ENCODE peak calls at places on chromosome 19, in four cellular contexts. One of them, this sample, is unnamed.

GRCh38 chr19:37931941-37932655 is 25.1 kb downstream of the SIPA1L3 start:
- DNase-seq in H1: peak
- DNase-seq in substantia nigra: peak
- DNase-seq in IMR-90: peak
- DNase-seq in this sample: peak

GRCh38 chr19:18606281-18607221 is at the start of gene CRLF1:
- DNase-seq in H1: no peak
- DNase-seq in substantia nigra: no peak
- DNase-seq in IMR-90: no peak
- DNase-seq in this sample: no peak

GRCh38 chr19:41646589-41647204 is 19.8 kb upstream of the CEACAM4 start:
- DNase-seq in H1: peak
- DNase-seq in substantia nigra: no peak
- DNase-seq in IMR-90: no peak
- DNase-seq in this sample: no peak

GRCh38 chr19:51690359-51691121 is 2.6 kb upstream of the SPACA6 start:
- DNase-seq in H1: peak
- DNase-seq in substantia nigra: peak
- DNase-seq in IMR-90: peak
- DNase-seq in this sample: no peak

GRCh38 chr19:44626067-44626624 is 12.8 kb downstream of the IGSF23 start:
- DNase-seq in H1: no peak
- DNase-seq in substantia nigra: no peak
- DNase-seq in IMR-90: peak
- DNase-seq in this sample: peak

GRCh38 chr19:10520652-10521318 is 3.5 kb upstream of the S1PR5 start:
- DNase-seq in H1: no peak
- DNase-seq in substantia nigra: no peak
- DNase-seq in IMR-90: no peak
- DNase-seq in this sample: peak

GRCh38 chr19:43432866-43433673 is 18.4 kb downstream of the TEX101 start:
- DNase-seq in H1: peak
- DNase-seq in substantia nigra: no peak
- DNase-seq in IMR-90: peak
- DNase-seq in this sample: no peak

GRCh38 chr19:30369833-30370232 is 2.4 kb upstream of the ZNF536 start:
- DNase-seq in H1: no peak
- DNase-seq in substantia nigra: no peak
- DNase-seq in IMR-90: no peak
- DNase-seq in this sample: no peak

GRCh38 chr19:30457484-30457883 is 85.3 kb downstream of the ZNF536 start:
- DNase-seq in H1: no peak
- DNase-seq in substantia nigra: no peak
- DNase-seq in IMR-90: no peak
- DNase-seq in this sample: no peak

GRCh38 chr19:2586196-2586595 is 110.3 kb downstream of the GADD45B start:
- DNase-seq in H1: no peak
- DNase-seq in substantia nigra: no peak
- DNase-seq in IMR-90: no peak
- DNase-seq in this sample: no peak

GRCh38 chr19:29404015-29404414 is 121.8 kb upstream of the VSTM2B start:
- DNase-seq in H1: no peak
- DNase-seq in substantia nigra: no peak
- DNase-seq in IMR-90: no peak
- DNase-seq in this sample: no peak

GRCh38 chr19:53912653-53913052 is 3.6 kb downstream of the CACNG7 start:
- DNase-seq in H1: peak
- DNase-seq in substantia nigra: no peak
- DNase-seq in IMR-90: no peak
- DNase-seq in this sample: no peak

GRCh38 chr19:3897936-3898335 is 17.5 kb downstream of the ATCAY start:
- DNase-seq in H1: no peak
- DNase-seq in substantia nigra: no peak
- DNase-seq in IMR-90: no peak
- DNase-seq in this sample: no peak

GRCh38 chr19:35784401-35785086 is 9.2 kb downstream of the ARHGAP33 start:
- DNase-seq in H1: peak
- DNase-seq in substantia nigra: no peak
- DNase-seq in IMR-90: no peak
- DNase-seq in this sample: no peak

GRCh38 chr19:20365146-20365545 is 198.1 kb downstream of the ZNF486 start:
- DNase-seq in H1: no peak
- DNase-seq in substantia nigra: no peak
- DNase-seq in IMR-90: no peak
- DNase-seq in this sample: no peak

GRCh38 chr19:33811246-33811645 is 14.6 kb downstream of the KCTD15 start:
- DNase-seq in H1: no peak
- DNase-seq in substantia nigra: no peak
- DNase-seq in IMR-90: no peak
- DNase-seq in this sample: no peak

GRCh38 chr19:40776364-40776763 is 1.0 kb downstream of the MIA start:
- DNase-seq in H1: no peak
- DNase-seq in substantia nigra: no peak
- DNase-seq in IMR-90: no peak
- DNase-seq in this sample: no peak

DNA sequence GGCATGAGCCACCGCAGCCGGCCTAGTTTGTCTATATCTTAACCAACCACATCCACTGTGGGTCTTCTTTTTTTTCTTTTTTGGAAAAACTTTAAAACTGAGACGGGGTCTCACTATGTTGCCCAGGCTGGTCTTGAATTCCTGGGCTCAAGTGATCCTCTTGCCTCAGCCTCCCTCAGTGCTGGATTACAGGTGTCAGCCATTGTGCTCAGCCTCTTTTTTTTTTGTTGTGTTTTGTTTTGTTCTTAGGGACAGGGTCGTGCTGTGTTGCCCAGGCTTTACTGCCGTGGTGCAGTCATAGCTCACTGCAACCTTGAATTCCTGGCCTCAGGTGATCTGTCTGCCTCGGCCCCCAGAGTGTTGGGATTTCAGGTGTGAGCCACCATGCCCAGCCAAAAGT is 7.4 kb downstream of the SNRNP70 start:
- DNase-seq in H1: no peak
- DNase-seq in substantia nigra: no peak
- DNase-seq in IMR-90: no peak
- DNase-seq in this sample: no peak
- H3K27ac ChIP-seq in H1: no peak
- H3K27ac ChIP-seq in substantia nigra: no peak
- H3K27ac ChIP-seq in IMR-90: no peak
- H3K27ac ChIP-seq in this sample: no peak

DNA sequence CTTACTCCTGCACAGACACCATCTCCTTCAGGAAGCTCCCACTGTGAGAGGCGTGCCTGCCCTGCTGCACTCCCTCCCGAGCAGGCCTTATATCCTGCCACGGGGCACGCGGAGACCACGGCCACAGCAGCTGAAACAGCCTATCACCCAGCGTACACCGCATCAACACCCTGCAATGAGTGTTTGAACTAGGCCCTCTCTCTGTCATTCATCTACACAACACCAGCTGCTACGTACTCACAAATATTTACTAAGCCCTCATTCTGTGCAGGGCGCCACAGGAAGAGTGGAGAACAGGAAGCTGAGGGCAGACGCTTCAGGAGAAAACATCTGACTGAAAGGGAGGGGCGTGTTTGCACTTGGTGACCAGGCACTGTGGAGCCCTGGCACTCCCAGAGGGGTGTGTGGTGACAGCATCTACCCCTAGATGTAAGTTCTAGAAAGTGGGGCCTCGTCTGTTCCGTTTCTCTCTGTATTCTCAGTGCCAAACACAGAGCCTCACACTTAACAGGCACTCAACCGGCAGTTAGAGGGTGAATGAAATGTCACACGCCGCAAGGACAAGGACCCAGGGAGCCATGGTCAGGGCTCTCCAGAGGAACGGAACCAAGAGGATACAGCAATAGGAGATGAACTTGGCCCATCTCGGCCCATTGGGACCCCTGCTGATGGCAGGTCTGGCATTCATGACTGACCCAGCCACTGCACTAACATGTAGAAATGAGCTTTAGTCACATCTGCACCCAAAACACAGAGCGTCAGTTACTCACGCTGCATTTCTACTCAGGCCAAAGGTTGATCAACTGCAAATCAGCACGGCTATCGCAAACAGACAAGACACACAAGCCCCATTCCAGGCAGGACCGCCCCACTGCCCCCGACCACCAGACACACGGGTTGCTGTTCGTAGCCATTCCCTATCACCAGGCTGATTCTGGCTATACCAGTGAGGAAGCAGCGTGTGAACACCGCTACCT is 15.7 kb downstream of the RANBP3 start:
- DNase-seq in H1: no peak
- DNase-seq in substantia nigra: peak
- DNase-seq in IMR-90: peak
- DNase-seq in this sample: no peak
- H3K27ac ChIP-seq in H1: no peak
- H3K27ac ChIP-seq in substantia nigra: peak
- H3K27ac ChIP-seq in IMR-90: peak
- H3K27ac ChIP-seq in this sample: peak

GRCh38 chr19:55616395-55616875 is 7.9 kb downstream of the ZNF784 start:
- DNase-seq in H1: peak
- DNase-seq in substantia nigra: no peak
- DNase-seq in IMR-90: no peak
- DNase-seq in this sample: no peak
- H3K27ac ChIP-seq in H1: no peak
- H3K27ac ChIP-seq in substantia nigra: no peak
- H3K27ac ChIP-seq in IMR-90: no peak
- H3K27ac ChIP-seq in this sample: peak

DNA sequence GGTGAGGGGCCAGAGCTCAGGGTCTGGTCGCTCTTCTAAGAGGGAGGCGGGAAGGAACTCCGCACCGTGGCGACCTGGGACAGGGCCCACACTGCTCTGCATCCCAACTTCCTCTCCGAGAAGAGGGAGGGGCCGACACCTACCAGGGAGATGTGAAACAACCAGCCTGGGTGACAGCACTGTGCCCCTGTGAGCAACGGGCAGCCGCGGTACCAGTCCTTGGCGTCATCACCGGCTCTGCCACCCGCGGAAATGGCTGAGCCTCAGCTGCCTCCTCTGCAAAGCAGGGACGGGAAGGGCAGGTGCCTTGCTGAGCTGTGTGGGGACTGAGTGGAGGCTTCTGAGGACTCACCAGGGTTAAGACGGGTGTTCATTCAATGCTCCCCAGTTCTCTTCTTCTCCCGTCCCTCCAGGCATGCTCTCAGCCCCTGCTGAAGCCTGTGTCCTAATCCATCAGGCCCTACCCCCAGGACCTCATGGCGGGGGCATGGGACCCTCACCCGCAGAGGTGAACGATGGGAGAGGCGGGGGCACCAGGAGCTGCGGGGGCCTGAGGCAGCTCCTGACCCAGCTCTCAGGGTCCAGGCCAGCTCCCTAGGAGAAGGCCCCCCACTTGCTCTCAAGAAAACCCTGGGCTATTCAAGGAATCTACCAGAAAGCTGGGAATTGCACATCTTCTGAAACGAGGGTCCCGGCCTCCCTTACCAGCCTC is 9.3 kb downstream of the ZNF787 start:
- DNase-seq in H1: no peak
- DNase-seq in substantia nigra: peak
- DNase-seq in IMR-90: no peak
- DNase-seq in this sample: no peak
- H3K27ac ChIP-seq in H1: no peak
- H3K27ac ChIP-seq in substantia nigra: peak
- H3K27ac ChIP-seq in IMR-90: peak
- H3K27ac ChIP-seq in this sample: no peak

GRCh38 chr19:46620267-46620666 is 4.6 kb downstream of the PTGIR start:
- DNase-seq in H1: no peak
- DNase-seq in substantia nigra: no peak
- DNase-seq in IMR-90: no peak
- DNase-seq in this sample: no peak
- H3K27ac ChIP-seq in H1: no peak
- H3K27ac ChIP-seq in substantia nigra: no peak
- H3K27ac ChIP-seq in IMR-90: peak
- H3K27ac ChIP-seq in this sample: no peak

DNA sequence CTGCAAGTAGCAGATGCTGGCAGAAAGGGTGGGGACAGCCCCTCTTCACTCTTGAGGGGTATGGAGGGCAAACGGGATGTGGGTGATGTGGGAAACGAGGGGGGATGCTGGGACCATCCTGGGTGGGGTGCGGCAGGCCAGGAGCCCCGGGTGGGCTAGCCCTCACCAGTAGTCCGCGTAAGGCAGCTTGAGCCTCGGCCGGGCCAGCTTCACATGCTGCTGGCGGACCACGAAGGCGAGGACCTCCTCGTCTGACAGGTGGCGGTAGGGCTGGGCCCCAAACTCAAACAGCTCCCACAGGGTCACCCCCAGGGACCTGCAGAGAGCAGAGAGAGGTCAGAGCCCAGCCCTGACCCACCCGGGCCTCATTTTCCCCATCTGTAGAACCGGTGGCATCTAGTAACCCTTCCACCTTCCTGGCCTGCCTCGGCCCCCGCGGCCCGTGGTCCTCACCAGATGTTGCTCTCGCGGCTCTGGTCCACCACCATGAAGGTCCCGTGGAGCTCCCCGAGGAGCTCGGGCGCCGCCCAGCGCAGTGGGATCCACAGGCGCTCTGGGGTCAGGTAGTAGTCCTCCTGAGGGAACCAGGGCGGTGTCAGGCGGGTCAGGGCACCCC is 10.7 kb downstream of the LMTK3 start:
- DNase-seq in H1: no peak
- DNase-seq in substantia nigra: no peak
- DNase-seq in IMR-90: no peak
- DNase-seq in this sample: no peak
- H3K27ac ChIP-seq in H1: peak
- H3K27ac ChIP-seq in substantia nigra: no peak
- H3K27ac ChIP-seq in IMR-90: no peak
- H3K27ac ChIP-seq in this sample: peak